ENCODE peak calls at places on chromosomes 16 and 17, in seven cellular contexts. T is HCT116, A is H1, P is SK-N-SH, Z is GM12878, I is HepG2, F is K562. L is an unnamed sample.

GRCh38 chr17:37212184-37212583 is 163.6 kb upstream of the C17orf78 start:
- DNase-seq in T (no peak), A (no peak), P (no peak), Z (no peak), I (no peak), F (no peak), L (no peak)

GRCh38 chr17:9331512-9332163 is 244.0 kb downstream of the STX8 start:
- DNase-seq in T (no peak), A (no peak), P (no peak), Z (no peak), I (no peak), F (no peak), L (no peak)

GRCh38 chr17:55278173-55278748 is 13.5 kb downstream of the HLF start:
- DNase-seq in T (no peak), A (no peak), P (peak; percentile 54), Z (no peak), I (no peak), F (no peak), L (no peak)

GRCh38 chr16:66028505-66029216 is 337.8 kb upstream of the CDH5 start:
- DNase-seq in T (no peak), A (no peak), P (no peak), Z (no peak), I (no peak), F (no peak), L (no peak)

GRCh38 chr16:19743816-19744159 is 25.7 kb downstream of the IQCK start:
- DNase-seq in T (no peak), A (no peak), P (no peak), Z (no peak), I (no peak), F (no peak), L (no peak)

GRCh38 chr17:1108810-1109605 is 70.8 kb downstream of the ABR start:
- DNase-seq in T (no peak), A (peak; percentile 79), P (peak; percentile 85), Z (no peak), I (no peak), F (no peak), L (peak; percentile 52)

GRCh38 chr17:64166876-64167275 is 36.9 kb upstream of the ERN1 start:
- DNase-seq in T (no peak), A (no peak), P (no peak), Z (no peak), I (no peak), F (no peak), L (no peak)

GRCh38 chr17:38705803-38706624 is 941 bp downstream of the MLLT6 start:
- DNase-seq in T (no peak), A (peak; percentile 74), P (peak; percentile 81), Z (no peak), I (peak; percentile 63), F (no peak), L (peak; percentile 44)

GRCh38 chr17:7914771-7915610 is 1.1 kb downstream of the RNF227 start:
- DNase-seq in T (no peak), A (no peak), P (no peak), Z (no peak), I (no peak), F (no peak), L (no peak)

GRCh38 chr17:7677388-7678067 is 9.8 kb downstream of the TP53 start:
- DNase-seq in T (no peak), A (no peak), P (no peak), Z (no peak), I (no peak), F (no peak), L (no peak)

GRCh38 chr16:3170440-3171180 is 17.4 kb upstream of the OR1F1 start:
- DNase-seq in T (no peak), A (peak; percentile 77), P (no peak), Z (no peak), I (no peak), F (no peak), L (peak; percentile 33)

GRCh38 chr17:5049314-5049819 is 14.1 kb upstream of the SLC52A1 start:
- DNase-seq in T (no peak), A (no peak), P (no peak), Z (peak; percentile 23), I (no peak), F (no peak), L (no peak)

GRCh38 chr17:50806141-50806643 is 29.2 kb upstream of the WFIKKN2 start:
- DNase-seq in T (no peak), A (peak; percentile 68), P (no peak), Z (no peak), I (peak; percentile 73), F (no peak), L (peak; percentile 92)

GRCh38 chr17:77634710-77635109 is 323.8 kb upstream of the TNRC6C start:
- DNase-seq in T (no peak), A (no peak), P (no peak), Z (peak; percentile 8), I (no peak), F (no peak), L (no peak)

GRCh38 chr17:17236295-17237025 is 508 bp downstream of the FLCN start:
- DNase-seq in T (no peak), A (no peak), P (no peak), Z (no peak), I (peak; percentile 50), F (peak; percentile 68), L (no peak)

GRCh38 chr16:21217121-21217520 is 5.7 kb upstream of the ZP2 start:
- DNase-seq in T (no peak), A (no peak), P (no peak), Z (no peak), I (no peak), F (no peak), L (no peak)

GRCh38 chr16:21222495-21223337 is 10.8 kb upstream of the ANKS4B start:
- DNase-seq in T (no peak), A (no peak), P (no peak), Z (no peak), I (no peak), F (no peak), L (no peak)

GRCh38 chr16:21214086-21214485 is 2.7 kb upstream of the ZP2 start:
- DNase-seq in T (no peak), A (no peak), P (no peak), Z (no peak), I (no peak), F (no peak), L (no peak)

GRCh38 chr16:21219551-21219950 is 8.2 kb upstream of the ZP2 start:
- DNase-seq in T (no peak), A (no peak), P (no peak), Z (no peak), I (no peak), F (no peak), L (no peak)

DNA sequence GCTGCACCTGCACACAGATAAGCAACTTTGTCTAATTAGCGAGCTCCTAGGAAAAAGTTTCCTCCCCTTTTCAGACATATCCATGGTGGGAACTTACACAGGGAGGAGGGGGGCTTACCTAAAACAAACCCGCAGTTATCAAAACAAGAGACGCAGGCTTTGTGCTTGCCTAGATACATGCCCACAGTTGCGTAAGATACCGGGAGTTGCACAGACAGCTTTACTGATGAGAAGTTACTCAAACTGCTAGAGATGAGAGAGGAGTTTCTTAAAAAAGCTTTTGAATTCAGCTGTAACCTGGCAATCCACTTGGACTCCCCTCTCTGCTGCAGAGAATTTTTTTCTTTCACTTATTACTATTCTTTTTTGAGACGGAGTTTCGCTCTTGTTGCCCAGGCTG is 6.8 kb upstream of the ZP2 start:
- DNase-seq in T (no peak), A (no peak), P (no peak), Z (no peak), I (peak; percentile 52), F (no peak), L (no peak)
- TF ChIP-seq JUND in T (no peak), A (no peak), P (no peak), Z (no peak), I (no peak), F (no peak), L (no peak)

GRCh38 chr17:58005728-58006562 is 1.1 kb downstream of the SRSF1 start:
- DNase-seq in T (no peak), A (no peak), P (no peak), Z (no peak), I (no peak), F (no peak), L (no peak)

GRCh38 chr17:58006924-58007780 is at the start of gene SRSF1:
- DNase-seq in T (peak; percentile 99), A (peak; percentile 95), P (peak; percentile 97), Z (peak; percentile 97), I (peak; percentile 97), F (peak; percentile 92), L (peak; percentile 99)

GRCh38 chr17:58010067-58010799 is 3.2 kb upstream of the SRSF1 start:
- DNase-seq in T (no peak), A (no peak), P (no peak), Z (no peak), I (no peak), F (no peak), L (no peak)

GRCh38 chr17:58006563-58006923 is 503 bp downstream of the SRSF1 start:
- DNase-seq in T (peak; percentile 49), A (peak; percentile 60), P (peak; percentile 86), Z (no peak), I (peak; percentile 77), F (peak; percentile 63), L (peak; percentile 42)

GRCh38 chr17:58007781-58008706 is 998 bp upstream of the SRSF1 start:
- DNase-seq in T (no peak), A (no peak), P (peak; percentile 45), Z (no peak), I (no peak), F (no peak), L (no peak)
- TF ChIP-seq JUND in T (peak; percentile 9), A (no peak), P (no peak), Z (no peak), I (no peak), F (no peak), L (no peak)

DNA sequence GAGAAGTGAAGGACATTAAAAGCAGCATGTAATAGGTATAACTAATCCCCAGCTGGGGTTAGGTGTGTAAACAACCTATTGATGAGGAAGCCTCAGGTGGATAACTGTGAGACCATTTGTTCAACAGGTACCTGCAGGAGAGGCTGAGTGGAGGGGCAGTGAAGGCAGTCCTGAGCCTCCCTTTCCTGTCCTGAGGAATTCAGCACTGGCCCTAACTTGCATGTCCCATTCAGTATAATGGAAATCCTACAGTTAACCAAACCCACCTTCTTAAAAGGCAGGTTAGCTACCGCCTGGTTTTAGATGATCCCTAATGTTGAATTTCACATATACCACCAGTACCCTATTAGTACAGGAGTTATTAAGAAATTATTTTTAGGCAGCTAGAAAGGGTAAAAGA is 225.9 kb upstream of the GOT2 start:
- DNase-seq in T (no peak), A (no peak), P (no peak), Z (no peak), I (no peak), F (no peak), L (no peak)
- TF ChIP-seq JUND in T (no peak), A (no peak), P (no peak), Z (no peak), I (no peak), F (no peak), L (no peak)

DNA sequence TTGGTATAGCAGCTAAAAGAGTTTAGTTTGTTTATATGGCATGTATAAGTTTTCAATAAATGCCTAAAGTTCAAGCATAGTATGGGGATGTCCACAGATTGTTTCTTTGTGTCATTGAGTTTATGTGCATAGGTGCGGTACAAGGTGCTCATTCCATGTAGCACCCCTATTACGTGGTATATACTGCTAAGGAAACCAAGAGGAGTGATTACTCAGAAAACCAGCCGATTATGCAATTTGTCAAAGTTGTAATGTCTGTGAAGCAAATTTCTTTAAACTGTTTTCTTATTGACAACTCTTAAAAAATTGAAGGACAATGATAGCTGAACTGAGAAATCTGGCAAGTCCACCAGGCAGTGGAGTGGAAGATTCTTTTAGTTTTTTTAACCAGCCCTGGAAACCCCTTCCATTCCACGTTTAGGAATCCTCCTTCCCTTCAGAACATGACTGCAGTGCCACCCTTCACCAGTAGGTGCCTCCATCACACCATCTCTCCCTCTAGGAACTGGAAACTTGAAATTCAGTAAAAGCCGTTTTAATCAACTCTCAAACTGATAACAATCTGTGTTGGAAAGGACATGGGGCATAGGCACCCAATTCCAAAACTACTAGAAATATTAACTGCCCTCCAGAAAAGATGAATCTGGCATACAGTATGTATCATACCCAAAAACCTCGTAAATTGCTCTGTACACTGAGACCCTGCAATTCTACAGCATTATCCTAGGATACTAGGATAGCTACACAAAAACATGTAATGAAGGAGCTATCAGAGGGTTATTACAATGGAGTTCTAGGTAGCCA is 43.5 kb downstream of the REXO5 start:
- DNase-seq in T (peak; percentile 40), A (peak; percentile 91), P (peak; percentile 50), Z (no peak), I (peak; percentile 68), F (peak; percentile 46), L (no peak)
- TF ChIP-seq JUND in T (no peak), A (no peak), P (no peak), Z (no peak), I (no peak), F (no peak), L (no peak)